ENCODE peak calls at places on chromosomes 7 and 10, in nine cellular contexts. B, H, W, O, L, M, S, U and P are unnamed samples.

GRCh38 chr10:109966961-109967738 is 40.6 kb upstream of the ADD3 start:
- DNase-seq in B (no peak), H (peak), W (no peak), O (no peak), L (no peak), M (no peak), S (no peak), U (peak), P (no peak)

GRCh38 chr7:7443951-7444350 is 91.7 kb downstream of the COL28A1 start:
- DNase-seq in B (no peak), H (no peak), W (no peak), O (no peak), L (no peak), M (no peak), S (no peak), U (no peak), P (no peak)

GRCh38 chr7:95396136-95397032 is at the start of gene PON3:
- DNase-seq in B (no peak), H (peak), W (peak), O (no peak), L (no peak), M (peak), S (no peak), U (no peak), P (peak)

GRCh38 chr10:63539994-63540393 is 18.8 kb downstream of the REEP3 start:
- DNase-seq in B (no peak), H (no peak), W (no peak), O (no peak), L (no peak), M (no peak), S (no peak), U (no peak), P (no peak)

GRCh38 chr7:29588900-29589696 is 25.5 kb downstream of the PRR15 start:
- DNase-seq in B (no peak), H (peak), W (peak), O (peak), L (no peak), M (peak), S (no peak), U (peak), P (no peak)

GRCh38 chr7:131108212-131108980 is 219.3 kb upstream of the MKLN1 start:
- DNase-seq in B (peak), H (no peak), W (no peak), O (no peak), L (no peak), M (peak), S (no peak), U (no peak), P (no peak)

GRCh38 chr7:158796667-158797066 is 32.6 kb downstream of the ESYT2 start:
- DNase-seq in B (no peak), H (no peak), W (no peak), O (no peak), L (no peak), M (no peak), S (no peak), U (no peak), P (no peak)

GRCh38 chr10:109374215-109374614 is 549.1 kb downstream of the XPNPEP1 start:
- DNase-seq in B (no peak), H (no peak), W (no peak), O (no peak), L (no peak), M (no peak), S (no peak), U (peak), P (no peak)

GRCh38 chr7:107563072-107563760 is 504 bp downstream of the COG5 start:
- DNase-seq in B (no peak), H (peak), W (no peak), O (no peak), L (no peak), M (peak), S (no peak), U (no peak), P (no peak)

GRCh38 chr10:31099664-31100063 is 68.0 kb upstream of the ZNF438 start:
- DNase-seq in B (no peak), H (no peak), W (peak), O (no peak), L (no peak), M (no peak), S (no peak), U (no peak), P (no peak)

GRCh38 chr7:133310232-133310852 is 57.5 kb downstream of the EXOC4 start:
- DNase-seq in B (no peak), H (peak), W (no peak), O (no peak), L (no peak), M (no peak), S (no peak), U (no peak), P (no peak)

GRCh38 chr7:45638916-45639315 is 64.7 kb downstream of the ADCY1 start:
- DNase-seq in B (no peak), H (peak), W (no peak), O (no peak), L (no peak), M (no peak), S (no peak), U (no peak), P (no peak)

GRCh38 chr10:76547352-76547972 is 1090.1 kb downstream of the KCNMA1 start:
- DNase-seq in B (no peak), H (peak), W (peak), O (peak), L (peak), M (peak), S (peak), U (peak), P (peak)

GRCh38 chr7:1290262-1291039 is 57.8 kb downstream of the UNCX start:
- DNase-seq in B (no peak), H (peak), W (peak), O (peak), L (peak), M (no peak), S (no peak), U (no peak), P (no peak)

GRCh38 chr7:89385414-89385813 is 589.9 kb upstream of the TEX47 start:
- DNase-seq in B (no peak), H (no peak), W (no peak), O (no peak), L (no peak), M (no peak), S (no peak), U (no peak), P (no peak)

GRCh38 chr10:4622374-4622773 is 203.6 kb upstream of the AKR1E2 start:
- DNase-seq in B (no peak), H (no peak), W (no peak), O (no peak), L (no peak), M (no peak), S (no peak), U (no peak), P (no peak)

GRCh38 chr7:106317971-106318370 is 33.2 kb upstream of the NAMPT start:
- DNase-seq in B (no peak), H (no peak), W (no peak), O (no peak), L (no peak), M (no peak), S (no peak), U (no peak), P (no peak)

GRCh38 chr10:129706081-129706480 is 239.0 kb downstream of the MGMT start:
- DNase-seq in B (no peak), H (no peak), W (no peak), O (no peak), L (no peak), M (no peak), S (no peak), U (no peak), P (no peak)

GRCh38 chr7:28179081-28180030 is 1.2 kb downstream of the JAZF1 start:
- DNase-seq in B (peak), H (peak), W (peak), O (peak), L (peak), M (peak), S (peak), U (no peak), P (no peak)

GRCh38 chr7:141150465-141150864 is 76.6 kb downstream of the TMEM178B start:
- DNase-seq in B (no peak), H (no peak), W (no peak), O (no peak), L (no peak), M (no peak), S (no peak), U (no peak), P (no peak)

GRCh38 chr7:157932498-157933218 is 595.9 kb downstream of the DNAJB6 start:
- DNase-seq in B (no peak), H (no peak), W (no peak), O (no peak), L (no peak), M (no peak), S (no peak), U (no peak), P (no peak)

GRCh38 chr7:129773328-129773731 is 161.8 kb downstream of the NRF1 start:
- DNase-seq in B (no peak), H (no peak), W (no peak), O (no peak), L (no peak), M (no peak), S (no peak), U (no peak), P (no peak)

GRCh38 chr7:105578496-105578895 is 2.8 kb downstream of the EFCAB10 start:
- DNase-seq in B (no peak), H (no peak), W (no peak), O (no peak), L (no peak), M (no peak), S (no peak), U (no peak), P (no peak)

GRCh38 chr10:78527296-78527695 is 493.6 kb downstream of the RPS24 start:
- DNase-seq in B (no peak), H (no peak), W (no peak), O (no peak), L (no peak), M (no peak), S (peak), U (no peak), P (no peak)

GRCh38 chr10:94439275-94439861 is 37.0 kb downstream of the TBC1D12 start:
- DNase-seq in B (no peak), H (no peak), W (no peak), O (no peak), L (no peak), M (peak), S (no peak), U (no peak), P (no peak)

GRCh38 chr7:234041-234711 is 41.8 kb downstream of the FAM20C start:
- DNase-seq in B (no peak), H (no peak), W (no peak), O (no peak), L (no peak), M (no peak), S (peak), U (no peak), P (no peak)

GRCh38 chr7:157488326-157488725 is 151.5 kb downstream of the DNAJB6 start:
- DNase-seq in B (no peak), H (no peak), W (no peak), O (no peak), L (no peak), M (no peak), S (no peak), U (no peak), P (no peak)

GRCh38 chr7:84677386-84677785 is 482.8 kb upstream of the SEMA3A start:
- DNase-seq in B (no peak), H (no peak), W (no peak), O (no peak), L (no peak), M (no peak), S (no peak), U (no peak), P (no peak)

GRCh38 chr10:99921948-99922347 is 87.8 kb downstream of the DNMBP start:
- DNase-seq in B (no peak), H (no peak), W (no peak), O (no peak), L (no peak), M (no peak), S (no peak), U (no peak), P (no peak)

GRCh38 chr10:97818572-97818971 is 31.1 kb upstream of the GOLGA7B start:
- DNase-seq in B (no peak), H (no peak), W (no peak), O (no peak), L (no peak), M (no peak), S (no peak), U (no peak), P (no peak)

GRCh38 chr10:128996092-128996491 is 470.9 kb upstream of the MGMT start:
- DNase-seq in B (no peak), H (no peak), W (no peak), O (no peak), L (no peak), M (no peak), S (no peak), U (no peak), P (no peak)

GRCh38 chr10:112374724-112375541 is 1.0 kb downstream of the ACSL5 start:
- DNase-seq in B (no peak), H (no peak), W (peak), O (no peak), L (no peak), M (peak), S (no peak), U (no peak), P (no peak)